ENCODE peak calls at places on chromosomes 13 and 19, in seven cellular contexts. One of them, this sample, is unnamed.

GRCh38 chr13:76667551-76667950 is 218.7 kb downstream of the KCTD12 start:
- DNase-seq in NCI-H446 treated with DMSO at 0.1 percent for 48 hours: no peak
- DNase-seq in mucosa of descending colon: peak
- DNase-seq in NAMALWA: peak
- DNase-seq in tibial nerve: no peak
- DNase-seq in sciatic nerve: no peak
- DNase-seq in NCI-H1930: no peak
- DNase-seq in this sample: no peak

GRCh38 chr13:31629085-31629785 is 110.1 kb upstream of the RXFP2 start:
- DNase-seq in NCI-H446 treated with DMSO at 0.1 percent for 48 hours: no peak
- DNase-seq in mucosa of descending colon: no peak
- DNase-seq in NAMALWA: no peak
- DNase-seq in tibial nerve: no peak
- DNase-seq in sciatic nerve: no peak
- DNase-seq in NCI-H1930: no peak
- DNase-seq in this sample: no peak

GRCh38 chr19:57241181-57241580 is 749 bp downstream of the ZNF805 start:
- DNase-seq in NCI-H446 treated with DMSO at 0.1 percent for 48 hours: no peak
- DNase-seq in mucosa of descending colon: no peak
- DNase-seq in NAMALWA: peak
- DNase-seq in tibial nerve: no peak
- DNase-seq in sciatic nerve: no peak
- DNase-seq in NCI-H1930: no peak
- DNase-seq in this sample: peak

GRCh38 chr19:34489175-34489574 is 7.6 kb downstream of the WTIP start:
- DNase-seq in NCI-H446 treated with DMSO at 0.1 percent for 48 hours: no peak
- DNase-seq in mucosa of descending colon: no peak
- DNase-seq in NAMALWA: no peak
- DNase-seq in tibial nerve: no peak
- DNase-seq in sciatic nerve: no peak
- DNase-seq in NCI-H1930: no peak
- DNase-seq in this sample: no peak

GRCh38 chr13:76293751-76294150 is 592.5 kb downstream of the KCTD12 start:
- DNase-seq in NCI-H446 treated with DMSO at 0.1 percent for 48 hours: no peak
- DNase-seq in mucosa of descending colon: no peak
- DNase-seq in NAMALWA: no peak
- DNase-seq in tibial nerve: no peak
- DNase-seq in sciatic nerve: no peak
- DNase-seq in NCI-H1930: no peak
- DNase-seq in this sample: no peak

GRCh38 chr13:52195052-52195837 is 35.8 kb upstream of the NEK3 start:
- DNase-seq in NCI-H446 treated with DMSO at 0.1 percent for 48 hours: no peak
- DNase-seq in mucosa of descending colon: peak
- DNase-seq in NAMALWA: no peak
- DNase-seq in tibial nerve: peak
- DNase-seq in sciatic nerve: peak
- DNase-seq in NCI-H1930: no peak
- DNase-seq in this sample: peak

GRCh38 chr13:59701261-59701660 is 462.5 kb downstream of the DIAPH3 start:
- DNase-seq in NCI-H446 treated with DMSO at 0.1 percent for 48 hours: no peak
- DNase-seq in mucosa of descending colon: no peak
- DNase-seq in NAMALWA: no peak
- DNase-seq in tibial nerve: no peak
- DNase-seq in sciatic nerve: no peak
- DNase-seq in NCI-H1930: no peak
- DNase-seq in this sample: no peak

GRCh38 chr19:4991538-4991937 is 22.6 kb downstream of the KDM4B start:
- DNase-seq in NCI-H446 treated with DMSO at 0.1 percent for 48 hours: no peak
- DNase-seq in mucosa of descending colon: no peak
- DNase-seq in NAMALWA: no peak
- DNase-seq in tibial nerve: no peak
- DNase-seq in sciatic nerve: no peak
- DNase-seq in NCI-H1930: no peak
- DNase-seq in this sample: no peak

GRCh38 chr13:40595693-40596092 is 70.7 kb downstream of the FOXO1 start:
- DNase-seq in NCI-H446 treated with DMSO at 0.1 percent for 48 hours: no peak
- DNase-seq in mucosa of descending colon: no peak
- DNase-seq in NAMALWA: no peak
- DNase-seq in tibial nerve: no peak
- DNase-seq in sciatic nerve: no peak
- DNase-seq in NCI-H1930: no peak
- DNase-seq in this sample: no peak

GRCh38 chr13:91058066-91058465 is 289.4 kb upstream of the MIR17HG start:
- DNase-seq in NCI-H446 treated with DMSO at 0.1 percent for 48 hours: no peak
- DNase-seq in mucosa of descending colon: no peak
- DNase-seq in NAMALWA: peak
- DNase-seq in tibial nerve: no peak
- DNase-seq in sciatic nerve: no peak
- DNase-seq in NCI-H1930: no peak
- DNase-seq in this sample: no peak

GRCh38 chr13:45711952-45712351 is 9.8 kb downstream of the CBY2 start:
- DNase-seq in NCI-H446 treated with DMSO at 0.1 percent for 48 hours: no peak
- DNase-seq in mucosa of descending colon: no peak
- DNase-seq in NAMALWA: no peak
- DNase-seq in tibial nerve: no peak
- DNase-seq in sciatic nerve: no peak
- DNase-seq in NCI-H1930: no peak
- DNase-seq in this sample: no peak

GRCh38 chr19:48271531-48272151 is 1.8 kb downstream of the ZNF114 start:
- DNase-seq in NCI-H446 treated with DMSO at 0.1 percent for 48 hours: peak
- DNase-seq in mucosa of descending colon: peak
- DNase-seq in NAMALWA: no peak
- DNase-seq in tibial nerve: no peak
- DNase-seq in sciatic nerve: peak
- DNase-seq in NCI-H1930: peak
- DNase-seq in this sample: no peak

GRCh38 chr13:91017669-91018053 is 329.8 kb upstream of the MIR17HG start:
- DNase-seq in NCI-H446 treated with DMSO at 0.1 percent for 48 hours: no peak
- DNase-seq in mucosa of descending colon: no peak
- DNase-seq in NAMALWA: no peak
- DNase-seq in tibial nerve: no peak
- DNase-seq in sciatic nerve: peak
- DNase-seq in NCI-H1930: no peak
- DNase-seq in this sample: no peak

GRCh38 chr13:113992276-113993005 is 18.6 kb upstream of the C13orf46 start:
- DNase-seq in NCI-H446 treated with DMSO at 0.1 percent for 48 hours: no peak
- DNase-seq in mucosa of descending colon: no peak
- DNase-seq in NAMALWA: no peak
- DNase-seq in tibial nerve: no peak
- DNase-seq in sciatic nerve: no peak
- DNase-seq in NCI-H1930: no peak
- DNase-seq in this sample: no peak

GRCh38 chr19:8643860-8644653 is 13.6 kb downstream of the NFILZ start:
- DNase-seq in NCI-H446 treated with DMSO at 0.1 percent for 48 hours: no peak
- DNase-seq in mucosa of descending colon: no peak
- DNase-seq in NAMALWA: no peak
- DNase-seq in tibial nerve: no peak
- DNase-seq in sciatic nerve: no peak
- DNase-seq in NCI-H1930: no peak
- DNase-seq in this sample: no peak

GRCh38 chr19:23528376-23528775 is 133.1 kb upstream of the ZNF91 start:
- DNase-seq in NCI-H446 treated with DMSO at 0.1 percent for 48 hours: no peak
- DNase-seq in mucosa of descending colon: no peak
- DNase-seq in NAMALWA: no peak
- DNase-seq in tibial nerve: no peak
- DNase-seq in sciatic nerve: no peak
- DNase-seq in NCI-H1930: no peak
- DNase-seq in this sample: no peak

GRCh38 chr13:111317571-111318360 is 2.7 kb upstream of the TEX29 start:
- DNase-seq in NCI-H446 treated with DMSO at 0.1 percent for 48 hours: no peak
- DNase-seq in mucosa of descending colon: no peak
- DNase-seq in NAMALWA: no peak
- DNase-seq in tibial nerve: no peak
- DNase-seq in sciatic nerve: peak
- DNase-seq in NCI-H1930: no peak
- DNase-seq in this sample: no peak

GRCh38 chr13:24039621-24040475 is 120.7 kb upstream of the SPATA13 start:
- DNase-seq in NCI-H446 treated with DMSO at 0.1 percent for 48 hours: no peak
- DNase-seq in mucosa of descending colon: no peak
- DNase-seq in NAMALWA: no peak
- DNase-seq in tibial nerve: no peak
- DNase-seq in sciatic nerve: no peak
- DNase-seq in NCI-H1930: no peak
- DNase-seq in this sample: no peak

GRCh38 chr13:49185264-49185663 is 34.9 kb upstream of the MLNR start:
- DNase-seq in NCI-H446 treated with DMSO at 0.1 percent for 48 hours: no peak
- DNase-seq in mucosa of descending colon: no peak
- DNase-seq in NAMALWA: no peak
- DNase-seq in tibial nerve: no peak
- DNase-seq in sciatic nerve: no peak
- DNase-seq in NCI-H1930: no peak
- DNase-seq in this sample: no peak

GRCh38 chr19:42250666-42251531 is 4.0 kb downstream of the ERF start:
- DNase-seq in NCI-H446 treated with DMSO at 0.1 percent for 48 hours: peak
- DNase-seq in mucosa of descending colon: no peak
- DNase-seq in NAMALWA: no peak
- DNase-seq in tibial nerve: no peak
- DNase-seq in sciatic nerve: peak
- DNase-seq in NCI-H1930: no peak
- DNase-seq in this sample: peak

GRCh38 chr19:400976-401835 is 7.7 kb downstream of the C2CD4C start:
- DNase-seq in NCI-H446 treated with DMSO at 0.1 percent for 48 hours: peak
- DNase-seq in mucosa of descending colon: no peak
- DNase-seq in NAMALWA: no peak
- DNase-seq in tibial nerve: peak
- DNase-seq in sciatic nerve: peak
- DNase-seq in NCI-H1930: no peak
- DNase-seq in this sample: no peak

GRCh38 chr19:10424011-10424637 is 3.8 kb downstream of the PDE4A start:
- DNase-seq in NCI-H446 treated with DMSO at 0.1 percent for 48 hours: peak
- DNase-seq in mucosa of descending colon: peak
- DNase-seq in NAMALWA: peak
- DNase-seq in tibial nerve: peak
- DNase-seq in sciatic nerve: peak
- DNase-seq in NCI-H1930: peak
- DNase-seq in this sample: peak

GRCh38 chr13:20035130-20035529 is 76.6 kb downstream of the ZMYM2 start:
- DNase-seq in NCI-H446 treated with DMSO at 0.1 percent for 48 hours: no peak
- DNase-seq in mucosa of descending colon: no peak
- DNase-seq in NAMALWA: no peak
- DNase-seq in tibial nerve: no peak
- DNase-seq in sciatic nerve: no peak
- DNase-seq in NCI-H1930: no peak
- DNase-seq in this sample: no peak

GRCh38 chr19:9721861-9722260 is 46.7 kb downstream of the ZNF846 start:
- DNase-seq in NCI-H446 treated with DMSO at 0.1 percent for 48 hours: no peak
- DNase-seq in mucosa of descending colon: no peak
- DNase-seq in NAMALWA: peak
- DNase-seq in tibial nerve: no peak
- DNase-seq in sciatic nerve: no peak
- DNase-seq in NCI-H1930: no peak
- DNase-seq in this sample: no peak

GRCh38 chr13:45339867-45340266 is 1.1 kb downstream of the TPT1 start:
- DNase-seq in NCI-H446 treated with DMSO at 0.1 percent for 48 hours: no peak
- DNase-seq in mucosa of descending colon: peak
- DNase-seq in NAMALWA: no peak
- DNase-seq in tibial nerve: no peak
- DNase-seq in sciatic nerve: no peak
- DNase-seq in NCI-H1930: no peak
- DNase-seq in this sample: no peak

GRCh38 chr13:113731192-113732175 is 27.5 kb upstream of the TMEM255B start:
- DNase-seq in NCI-H446 treated with DMSO at 0.1 percent for 48 hours: no peak
- DNase-seq in mucosa of descending colon: no peak
- DNase-seq in NAMALWA: no peak
- DNase-seq in tibial nerve: no peak
- DNase-seq in sciatic nerve: no peak
- DNase-seq in NCI-H1930: no peak
- DNase-seq in this sample: no peak

GRCh38 chr19:35363001-35363590 is 4.8 kb downstream of the FFAR3 start:
- DNase-seq in NCI-H446 treated with DMSO at 0.1 percent for 48 hours: no peak
- DNase-seq in mucosa of descending colon: no peak
- DNase-seq in NAMALWA: no peak
- DNase-seq in tibial nerve: no peak
- DNase-seq in sciatic nerve: no peak
- DNase-seq in NCI-H1930: no peak
- DNase-seq in this sample: no peak

GRCh38 chr13:44117351-44117750 is 237.6 kb downstream of the LACC1 start:
- DNase-seq in NCI-H446 treated with DMSO at 0.1 percent for 48 hours: no peak
- DNase-seq in mucosa of descending colon: no peak
- DNase-seq in NAMALWA: peak
- DNase-seq in tibial nerve: no peak
- DNase-seq in sciatic nerve: no peak
- DNase-seq in NCI-H1930: no peak
- DNase-seq in this sample: no peak

GRCh38 chr13:97261254-97262015 is 39.3 kb downstream of the MBNL2 start:
- DNase-seq in NCI-H446 treated with DMSO at 0.1 percent for 48 hours: no peak
- DNase-seq in mucosa of descending colon: no peak
- DNase-seq in NAMALWA: no peak
- DNase-seq in tibial nerve: no peak
- DNase-seq in sciatic nerve: no peak
- DNase-seq in NCI-H1930: no peak
- DNase-seq in this sample: no peak

GRCh38 chr19:46863818-46864629 is 3.2 kb downstream of the ARHGAP35 start:
- DNase-seq in NCI-H446 treated with DMSO at 0.1 percent for 48 hours: peak
- DNase-seq in mucosa of descending colon: no peak
- DNase-seq in NAMALWA: no peak
- DNase-seq in tibial nerve: no peak
- DNase-seq in sciatic nerve: peak
- DNase-seq in NCI-H1930: no peak
- DNase-seq in this sample: no peak

GRCh38 chr13:61916483-61916882 is 500.8 kb upstream of the PCDH20 start:
- DNase-seq in NCI-H446 treated with DMSO at 0.1 percent for 48 hours: no peak
- DNase-seq in mucosa of descending colon: no peak
- DNase-seq in NAMALWA: no peak
- DNase-seq in tibial nerve: no peak
- DNase-seq in sciatic nerve: no peak
- DNase-seq in NCI-H1930: no peak
- DNase-seq in this sample: no peak

GRCh38 chr13:35771898-35772297 is 295.4 kb upstream of the MAB21L1 start:
- DNase-seq in NCI-H446 treated with DMSO at 0.1 percent for 48 hours: no peak
- DNase-seq in mucosa of descending colon: no peak
- DNase-seq in NAMALWA: no peak
- DNase-seq in tibial nerve: no peak
- DNase-seq in sciatic nerve: no peak
- DNase-seq in NCI-H1930: no peak
- DNase-seq in this sample: no peak

GRCh38 chr19:54662730-54663129 is at the start of gene LILRB4:
- DNase-seq in NCI-H446 treated with DMSO at 0.1 percent for 48 hours: no peak
- DNase-seq in mucosa of descending colon: peak
- DNase-seq in NAMALWA: no peak
- DNase-seq in tibial nerve: no peak
- DNase-seq in sciatic nerve: peak
- DNase-seq in NCI-H1930: no peak
- DNase-seq in this sample: peak

GRCh38 chr13:112331675-112332074 is 44.5 kb upstream of the SPACA7 start:
- DNase-seq in NCI-H446 treated with DMSO at 0.1 percent for 48 hours: no peak
- DNase-seq in mucosa of descending colon: no peak
- DNase-seq in NAMALWA: no peak
- DNase-seq in tibial nerve: no peak
- DNase-seq in sciatic nerve: no peak
- DNase-seq in NCI-H1930: no peak
- DNase-seq in this sample: no peak

GRCh38 chr13:113562085-113562749 is 22.3 kb upstream of the TFDP1 start:
- DNase-seq in NCI-H446 treated with DMSO at 0.1 percent for 48 hours: no peak
- DNase-seq in mucosa of descending colon: peak
- DNase-seq in NAMALWA: peak
- DNase-seq in tibial nerve: no peak
- DNase-seq in sciatic nerve: peak
- DNase-seq in NCI-H1930: peak
- DNase-seq in this sample: peak

GRCh38 chr19:6354098-6354674 is 7.1 kb upstream of the CLPP start:
- DNase-seq in NCI-H446 treated with DMSO at 0.1 percent for 48 hours: no peak
- DNase-seq in mucosa of descending colon: no peak
- DNase-seq in NAMALWA: peak
- DNase-seq in tibial nerve: no peak
- DNase-seq in sciatic nerve: no peak
- DNase-seq in NCI-H1930: no peak
- DNase-seq in this sample: no peak

GRCh38 chr19:6424190-6424938 is at the start of gene KHSRP:
- DNase-seq in NCI-H446 treated with DMSO at 0.1 percent for 48 hours: no peak
- DNase-seq in mucosa of descending colon: no peak
- DNase-seq in NAMALWA: no peak
- DNase-seq in tibial nerve: no peak
- DNase-seq in sciatic nerve: no peak
- DNase-seq in NCI-H1930: no peak
- DNase-seq in this sample: no peak